ENCODE peak calls at places on chromosomes 5 and 9, in ten cellular contexts. E is dorsolateral prefrontal cortex; H is body of pancreas; P is astrocyte of the spinal cord; Q is choroid plexus epithelial cell; U is BJ; X is GM13976; M is neural progenitor cell; W is brain microvascular endothelial cell; Y is CD4-positive, alpha-beta T cell. L is an unnamed sample.
A peak's percentile ranks its signal among the peaks of the same experiment; 100 is the strongest.

GRCh38 chr9:89640391-89640790 is 35.6 kb downstream of the GADD45G start:
- DNase-seq in H (no peak), Q (no peak), X (no peak), Y (no peak), E (no peak), P (no peak), M (no peak), U (no peak), W (no peak), L (no peak)

GRCh38 chr5:154138701-154139100 is 51.8 kb upstream of the GALNT10 start:
- DNase-seq in P (no peak), W (no peak), U (no peak), E (no peak), H (peak; percentile 20), Y (no peak), M (peak; percentile 70), X (no peak), Q (no peak), L (no peak)

GRCh38 chr5:87400305-87400899 is 12.3 kb downstream of the CCNH start:
- DNase-seq in Q (peak; percentile 72), P (peak; percentile 53), X (peak; percentile 34), U (no peak), M (peak; percentile 15), E (no peak), W (no peak), H (no peak), Y (no peak), L (peak; percentile 38)

GRCh38 chr5:117947121-117947520 is 1041.2 kb downstream of the DTWD2 start:
- DNase-seq in W (no peak), E (no peak), P (no peak), Y (no peak), H (no peak), M (no peak), X (no peak), U (no peak), Q (no peak), L (no peak)

GRCh38 chr5:152631217-152631616 is 226.1 kb upstream of the NMUR2 start:
- DNase-seq in U (no peak), P (no peak), W (no peak), M (no peak), E (no peak), H (no peak), X (no peak), Q (no peak), Y (no peak), L (no peak)

GRCh38 chr9:133946840-133947486 is 45.2 kb downstream of the VAV2 start:
- DNase-seq in E (no peak), X (no peak), H (no peak), M (no peak), W (no peak), Y (no peak), P (no peak), U (no peak), Q (no peak), L (no peak)

GRCh38 chr9:77848897-77849296 is 182.7 kb downstream of the GNAQ start:
- DNase-seq in X (no peak), Y (no peak), M (no peak), E (peak; percentile 67), Q (peak; percentile 91), U (peak; percentile 55), H (peak; percentile 24), P (peak; percentile 84), W (peak; percentile 90), L (no peak)

GRCh38 chr5:107570805-107571531 is 99.8 kb downstream of the EFNA5 start:
- DNase-seq in P (no peak), Y (no peak), U (no peak), Q (peak; percentile 62), M (peak; percentile 48), H (no peak), X (peak; percentile 52), W (peak; percentile 21), E (no peak), L (peak; percentile 55)

GRCh38 chr5:132445640-132445923 is 45.0 kb downstream of the IRF1 start:
- DNase-seq in H (no peak), P (no peak), E (no peak), X (no peak), Q (no peak), Y (no peak), U (no peak), M (no peak), W (no peak), L (no peak)

GRCh38 chr9:19470981-19471650 is 62.3 kb downstream of the ACER2 start:
- DNase-seq in U (no peak), M (no peak), X (no peak), E (no peak), W (no peak), H (no peak), P (no peak), Q (no peak), Y (no peak), L (no peak)

GRCh38 chr5:1060535-1060981 is 51.3 kb downstream of the SLC12A7 start:
- DNase-seq in Q (no peak), E (no peak), M (no peak), Y (no peak), U (no peak), X (no peak), W (no peak), P (no peak), H (no peak), L (no peak)

GRCh38 chr5:464843-465590 is 22.0 kb downstream of the EXOC3 start:
- DNase-seq in X (no peak), W (no peak), P (no peak), Y (no peak), M (no peak), Q (no peak), U (no peak), H (peak; percentile 6), E (no peak), L (no peak)

GRCh38 chr5:14064841-14065240 is 78.3 kb upstream of the TRIO start:
- DNase-seq in E (no peak), M (no peak), U (no peak), Y (no peak), H (no peak), Q (peak; percentile 74), P (peak; percentile 70), W (peak; percentile 84), X (no peak), L (no peak)

GRCh38 chr5:159098285-159099048 is 1.2 kb downstream of the EBF1 start:
- DNase-seq in U (no peak), H (no peak), W (no peak), P (no peak), E (no peak), Y (no peak), X (no peak), M (no peak), Q (no peak), L (peak; percentile 52)

GRCh38 chr9:12955510-12956163 is 180.8 kb downstream of the LURAP1L start:
- DNase-seq in W (no peak), P (no peak), Y (no peak), X (no peak), H (no peak), Q (peak; percentile 43), U (no peak), M (no peak), E (no peak), L (no peak)

GRCh38 chr9:123825337-123825736 is 104.6 kb downstream of the DENND1A start:
- DNase-seq in E (no peak), X (no peak), Q (peak; percentile 31), P (peak; percentile 33), M (peak; percentile 18), W (peak; percentile 13), H (no peak), U (no peak), Y (no peak), L (no peak)

GRCh38 chr5:160001457-160001856 is 7.5 kb upstream of the TTC1 start:
- DNase-seq in U (no peak), Q (no peak), H (no peak), W (no peak), X (no peak), M (no peak), P (no peak), E (no peak), Y (no peak), L (no peak)

GRCh38 chr9:137669261-137669672 is 50.5 kb downstream of the EHMT1 start:
- DNase-seq in P (no peak), W (no peak), M (peak; percentile 50), H (no peak), Q (no peak), E (no peak), Y (no peak), X (no peak), U (no peak), L (no peak)

GRCh38 chr5:134131578-134132350 is 17.3 kb downstream of the TCF7 start:
- DNase-seq in H (no peak), M (no peak), X (no peak), P (no peak), E (no peak), Y (no peak), W (no peak), Q (no peak), U (no peak), L (no peak)

GRCh38 chr5:149760700-149761187 is 30.6 kb downstream of the PPARGC1B start:
- DNase-seq in E (no peak), M (no peak), Q (no peak), H (no peak), W (no peak), P (peak; percentile 12), U (no peak), Y (no peak), X (no peak), L (no peak)
- TF ChIP-seq CTCF in E (no peak), M (no peak), Q (no peak), H (no peak), W (no peak), P (no peak), U (no peak), Y (no peak), X (no peak), L (no peak)

GRCh38 chr5:40021007-40021406 is 596.2 kb upstream of the DAB2 start:
- DNase-seq in M (no peak), Q (peak; percentile 23), Y (no peak), U (no peak), H (no peak), P (no peak), W (no peak), E (no peak), X (no peak), L (no peak)
- TF ChIP-seq CTCF in M (no peak), Q (no peak), Y (no peak), U (no peak), H (peak; percentile 6), P (no peak), W (no peak), E (no peak), X (no peak), L (no peak)

GRCh38 chr9:20689833-20690232 is 5.8 kb downstream of the FOCAD start:
- DNase-seq in Y (no peak), M (no peak), U (no peak), H (no peak), P (no peak), W (no peak), Q (no peak), X (no peak), E (no peak), L (no peak)
- TF ChIP-seq CTCF in Y (no peak), M (no peak), U (no peak), H (no peak), P (no peak), W (no peak), Q (no peak), X (no peak), E (no peak), L (no peak)

DNA sequence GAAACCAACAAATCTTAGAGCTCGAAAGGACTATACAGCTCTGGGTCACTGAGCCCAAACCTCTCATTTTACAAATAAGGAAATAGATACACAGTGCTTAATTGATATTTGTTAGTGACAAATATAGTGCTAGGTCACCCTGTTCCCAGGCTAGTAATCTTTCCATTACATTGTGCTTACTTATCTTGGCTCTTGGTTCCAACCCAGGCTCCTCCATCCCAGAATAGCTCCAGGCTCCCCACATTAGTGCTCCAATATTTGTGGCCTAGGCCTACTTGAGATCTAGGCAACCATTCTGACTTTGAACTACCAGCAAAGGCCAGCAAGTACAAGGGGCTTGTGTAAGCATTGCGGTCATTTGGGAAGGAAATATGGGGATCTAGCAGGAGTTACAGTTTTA is 21.7 kb upstream of the SUB1 start:
- DNase-seq in P (no peak), X (no peak), W (no peak), E (no peak), M (no peak), Q (no peak), Y (no peak), U (no peak), H (no peak), L (no peak)
- TF ChIP-seq CTCF in P (no peak), X (no peak), W (no peak), E (no peak), M (no peak), Q (no peak), Y (no peak), U (no peak), H (no peak), L (no peak)

L was measured in GM20000.